ENCODE peak calls at places on chromosomes 2 and 18, in seven cellular contexts. K, P, L, C, B, O and X are unnamed samples.

GRCh38 chr2:201114846-201115245 is 1.1 kb upstream of the CFLAR start:
- DNase-seq in B (no peak), L (no peak), O (no peak), C (no peak), K (no peak), P (peak), X (no peak)

GRCh38 chr2:42127425-42128424 is 41.4 kb upstream of the EML4 start:
- DNase-seq in K (no peak), P (no peak), L (no peak), B (no peak), O (no peak), C (no peak), X (peak)

GRCh38 chr2:182980115-182980514 is 58.1 kb downstream of the NCKAP1 start:
- DNase-seq in K (no peak), O (no peak), C (no peak), P (peak), L (no peak), B (no peak), X (peak)

GRCh38 chr2:121491566-121491965 is 39.1 kb upstream of the RNU4ATAC start:
- DNase-seq in P (peak), B (no peak), C (no peak), O (no peak), K (no peak), L (no peak), X (no peak)

GRCh38 chr2:47569658-47570398 is 166.9 kb downstream of the MSH2 start:
- DNase-seq in O (peak), P (peak), C (no peak), L (no peak), B (no peak), K (no peak), X (no peak)

GRCh38 chr2:11175293-11175795 is 20.1 kb downstream of the SLC66A3 start:
- DNase-seq in L (no peak), C (no peak), B (no peak), K (no peak), P (peak), O (no peak), X (no peak)

GRCh38 chr2:216632952-216633615 is at the start of gene IGFBP2:
- DNase-seq in C (no peak), L (no peak), B (no peak), O (peak), P (peak), K (peak), X (no peak)

GRCh38 chr2:151869296-151869695 is 41.1 kb upstream of the ARL5A start:
- DNase-seq in L (no peak), P (no peak), C (no peak), K (no peak), B (no peak), O (peak), X (no peak)

GRCh38 chr18:9321017-9321452 is 13.5 kb upstream of the TWSG1 start:
- DNase-seq in L (no peak), O (no peak), C (peak), K (no peak), P (peak), B (no peak), X (no peak)

GRCh38 chr2:46032996-46033395 is 264.2 kb upstream of the EPAS1 start:
- DNase-seq in C (no peak), L (no peak), O (no peak), K (no peak), P (no peak), B (no peak), X (no peak)

GRCh38 chr2:109185338-109185737 is 56.3 kb downstream of the SH3RF3 start:
- DNase-seq in O (no peak), K (no peak), P (peak), C (peak), B (no peak), L (no peak), X (no peak)

GRCh38 chr18:76803814-76804213 is 18.5 kb upstream of the ZNF236 start:
- DNase-seq in P (peak), C (no peak), L (no peak), B (peak), K (peak), O (peak), X (peak)

GRCh38 chr2:212777020-212777491 is 238.5 kb upstream of the ERBB4 start:
- DNase-seq in B (no peak), L (no peak), O (no peak), C (no peak), K (no peak), P (peak), X (peak)

GRCh38 chr2:203594541-203594940 is 59.4 kb upstream of the RAPH1 start:
- DNase-seq in O (no peak), B (no peak), P (peak), L (no peak), K (no peak), C (no peak), X (no peak)

GRCh38 chr2:119856469-119856901 is 96.8 kb downstream of the PTPN4 start:
- DNase-seq in P (no peak), B (no peak), O (no peak), K (no peak), C (no peak), L (no peak), X (no peak)

GRCh38 chr2:14634885-14635871 is 2.7 kb downstream of the LRATD1 start:
- DNase-seq in C (no peak), K (peak), O (peak), L (peak), B (no peak), P (peak), X (no peak)
- H3K27ac ChIP-seq in C (peak), K (no peak), O (peak), L (peak), B (no peak), P (no peak), X (no peak)

GRCh38 chr2:230778350-230779140 is 65.9 kb downstream of the CAB39 start:
- DNase-seq in O (no peak), B (no peak), K (no peak), C (no peak), L (no peak), P (peak), X (no peak)
- H3K27ac ChIP-seq in O (no peak), B (no peak), K (no peak), C (no peak), L (no peak), P (no peak), X (no peak)

GRCh38 chr2:190469770-190470169 is 61.6 kb downstream of the MFSD6 start:
- DNase-seq in C (no peak), K (no peak), L (no peak), O (no peak), B (no peak), P (peak), X (no peak)

GRCh38 chr2:190466819-190467444 is 58.8 kb downstream of the MFSD6 start:
- DNase-seq in B (no peak), C (no peak), O (no peak), L (no peak), P (peak), K (no peak), X (no peak)

GRCh38 chr2:190465060-190465459 is 56.9 kb downstream of the MFSD6 start:
- DNase-seq in K (no peak), C (no peak), O (no peak), B (no peak), P (no peak), L (no peak), X (no peak)

GRCh38 chr2:190468814-190469569 is 60.8 kb downstream of the MFSD6 start:
- DNase-seq in P (peak), C (peak), K (no peak), L (no peak), O (peak), B (no peak), X (no peak)

GRCh38 chr2:190467575-190468083 is 59.5 kb downstream of the MFSD6 start:
- DNase-seq in O (peak), C (no peak), B (no peak), P (peak), K (no peak), L (no peak), X (no peak)
- H3K27ac ChIP-seq in O (peak), C (no peak), B (no peak), P (peak), K (no peak), L (peak), X (peak)

DNA sequence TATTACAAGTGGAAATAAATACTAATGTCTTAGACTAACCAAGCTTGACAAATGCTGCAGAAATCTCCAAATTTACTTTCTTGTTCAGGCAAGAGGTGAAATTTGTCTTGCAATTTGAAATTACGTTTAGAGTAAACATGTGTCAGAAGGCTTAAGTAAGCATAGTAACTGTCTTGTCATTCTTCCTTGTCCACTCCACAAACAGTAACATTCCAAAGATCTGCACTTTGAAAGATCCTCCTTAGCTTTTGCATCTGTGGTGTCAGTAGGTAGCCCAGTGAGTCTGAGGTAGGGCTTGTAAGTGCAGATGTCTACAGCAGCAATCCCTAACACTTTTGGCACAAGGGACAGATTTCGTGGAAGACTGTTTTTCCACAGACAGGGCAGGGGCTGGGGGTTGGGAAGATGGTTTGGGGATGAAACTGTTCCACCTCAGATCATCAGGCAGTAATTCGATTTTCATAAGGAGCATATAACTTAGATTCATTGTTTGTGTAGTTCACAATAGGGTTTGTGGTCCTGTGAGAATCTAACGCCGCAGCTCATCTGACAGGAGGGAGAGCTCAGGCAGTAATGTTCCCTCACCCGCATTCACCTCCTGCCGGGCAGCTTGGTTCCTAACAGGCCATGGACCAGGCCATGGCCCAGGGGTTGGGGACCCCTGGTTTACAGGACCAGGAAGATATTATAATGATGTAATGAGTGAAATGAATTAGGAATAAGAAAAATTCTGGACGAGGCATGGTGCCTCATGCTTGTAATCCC is 18.6 kb downstream of the RASGRP3 start:
- DNase-seq in O (no peak), B (no peak), C (no peak), K (no peak), P (no peak), L (no peak), X (no peak)
- H3K27ac ChIP-seq in O (peak), B (no peak), C (no peak), K (no peak), P (no peak), L (no peak), X (no peak)

DNA sequence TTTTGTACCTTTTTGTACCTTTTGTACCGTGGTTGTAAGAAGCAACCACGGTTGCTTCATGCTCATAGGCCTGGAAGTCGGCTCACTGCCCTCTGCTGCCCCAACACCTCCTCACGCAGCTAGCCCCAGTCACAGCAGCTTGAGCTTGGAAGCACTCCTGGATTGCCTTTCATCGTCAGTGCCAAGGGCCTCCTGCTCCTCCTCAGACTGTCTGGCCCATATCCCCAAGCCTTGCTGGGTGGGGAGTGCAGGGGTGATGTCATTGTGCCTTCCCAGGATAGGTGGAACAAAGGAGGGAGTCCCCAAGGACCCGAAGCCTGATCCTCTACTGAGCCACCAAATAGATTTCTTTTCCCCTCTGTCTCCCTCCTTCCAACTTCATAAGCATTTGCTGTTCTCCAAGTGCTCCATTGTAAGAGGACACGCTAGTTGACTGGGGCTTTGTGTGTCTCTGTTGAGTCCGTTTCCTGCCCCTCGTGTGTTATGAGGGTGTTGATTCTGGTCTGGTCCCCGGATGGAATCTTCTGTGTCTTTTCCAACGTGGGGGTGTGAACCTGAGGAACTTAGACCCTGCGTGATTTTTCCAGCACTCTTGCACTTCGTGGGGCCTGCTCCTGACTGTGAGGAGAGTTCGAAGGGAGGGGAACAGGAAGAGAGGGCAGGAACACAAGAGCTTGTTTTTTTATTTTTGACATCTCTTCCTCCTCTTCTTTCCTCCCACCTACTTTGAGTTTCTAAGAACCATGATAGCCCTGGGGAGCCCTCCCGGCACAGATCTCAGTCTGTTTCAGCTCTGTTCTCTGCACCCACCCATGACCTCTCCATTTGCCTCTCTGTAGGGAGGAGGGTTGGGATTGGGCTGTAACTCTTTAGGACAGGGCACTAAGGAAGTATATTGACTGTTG is 127.2 kb upstream of the EML6 start:
- DNase-seq in B (no peak), O (no peak), P (peak), L (no peak), C (no peak), K (peak), X (peak)
- H3K27ac ChIP-seq in B (peak), O (peak), P (no peak), L (peak), C (no peak), K (no peak), X (peak)

GRCh38 chr2:28613181-28613580 is 117.3 kb downstream of the PLB1 start:
- DNase-seq in O (no peak), P (no peak), L (no peak), B (no peak), K (no peak), C (no peak), X (no peak)
- H3K27ac ChIP-seq in O (no peak), P (no peak), L (no peak), B (no peak), K (no peak), C (no peak), X (no peak)